ENCODE peak calls at places on chromosomes 4 and X, in seven cellular contexts. Y is aorta; O is Peyer's patch; B is Caco-2; S is mammary epithelial cell; N is IMR-90; G is CD8-positive, alpha-beta memory T cell. U is an unnamed sample.
A peak's percentile ranks its signal among the peaks of the same experiment; 100 is the strongest.

GRCh38 chr4:77652237-77652897 is 46.7 kb downstream of the CXCL13 start:
- DNase-seq in Y (no peak), O (no peak), B (no peak), S (no peak), N (no peak), G (no peak), U (no peak)

GRCh38 chr4:8352368-8353157 is 83.0 kb downstream of the HTRA3 start:
- DNase-seq in Y (no peak), O (no peak), B (no peak), S (no peak), N (no peak), G (no peak), U (peak; percentile 36)

GRCh38 chr4:306551-306961 is 1.3 kb upstream of the ZNF732 start:
- DNase-seq in Y (no peak), O (no peak), B (no peak), S (no peak), N (no peak), G (no peak), U (no peak)

GRCh38 chr4:181688416-181688815 is 554.8 kb upstream of the TENM3 start:
- DNase-seq in Y (no peak), O (no peak), B (no peak), S (no peak), N (peak; percentile 62), G (no peak), U (no peak)

GRCh38 chr4:26288308-26288982 is 32.4 kb upstream of the RBPJ start:
- DNase-seq in Y (no peak), O (no peak), B (no peak), S (no peak), N (peak; percentile 77), G (no peak), U (no peak)

GRCh38 chrX:154727418-154728323 is 23.2 kb downstream of the GAB3 start:
- DNase-seq in Y (peak; percentile 82), O (no peak), B (no peak), S (peak; percentile 64), N (peak; percentile 77), G (no peak), U (no peak)

GRCh38 chrX:13283968-13284914 is 35.6 kb downstream of the ATXN3L start:
- DNase-seq in Y (no peak), O (no peak), B (no peak), S (peak; percentile 84), N (peak; percentile 78), G (no peak), U (no peak)

GRCh38 chrX:24149346-24150050 is at the start of gene ZFX:
- DNase-seq in Y (peak; percentile 90), O (peak; percentile 77), B (peak; percentile 65), S (peak; percentile 67), N (peak; percentile 63), G (peak; percentile 52), U (peak; percentile 82)

GRCh38 chrX:75229774-75230173 is 44.1 kb upstream of the UPRT start:
- DNase-seq in Y (no peak), O (no peak), B (no peak), S (no peak), N (no peak), G (no peak), U (no peak)

GRCh38 chrX:11758400-11759171 is 549 bp downstream of the MSL3 start:
- DNase-seq in Y (peak; percentile 95), O (peak; percentile 87), B (peak; percentile 87), S (peak; percentile 69), N (peak; percentile 73), G (peak; percentile 82), U (peak; percentile 91)

GRCh38 chrX:3514996-3515395 is 168.5 kb upstream of the MXRA5 start:
- DNase-seq in Y (no peak), O (no peak), B (no peak), S (peak; percentile 16), N (peak; percentile 50), G (no peak), U (no peak)

GRCh38 chr4:74968456-74969164 is 35.7 kb downstream of the PARM1 start:
- DNase-seq in Y (no peak), O (no peak), B (no peak), S (no peak), N (no peak), G (no peak), U (no peak)

GRCh38 chr4:40448875-40449274 is 113.7 kb downstream of the CHRNA9 start:
- DNase-seq in Y (no peak), O (peak; percentile 62), B (no peak), S (no peak), N (no peak), G (no peak), U (no peak)

GRCh38 chr4:924107-925096 is 7.7 kb downstream of the GAK start:
- DNase-seq in Y (peak; percentile 59), O (peak; percentile 44), B (no peak), S (peak; percentile 59), N (peak; percentile 78), G (peak; percentile 21), U (peak; percentile 17)

GRCh38 chr4:145498430-145498829 is 16.8 kb downstream of the SMAD1 start:
- DNase-seq in Y (no peak), O (no peak), B (no peak), S (no peak), N (no peak), G (no peak), U (no peak)

GRCh38 chr4:174320501-174321199 is 36.9 kb downstream of the CEP44 start:
- DNase-seq in Y (no peak), O (no peak), B (no peak), S (no peak), N (peak; percentile 68), G (no peak), U (no peak)

GRCh38 chr4:174274436-174274835 is 9.0 kb downstream of the FBXO8 start:
- DNase-seq in Y (no peak), O (no peak), B (no peak), S (no peak), N (no peak), G (no peak), U (no peak)

GRCh38 chr4:6601661-6602250 is 26.8 kb downstream of the MAN2B2 start:
- DNase-seq in Y (no peak), O (no peak), B (no peak), S (no peak), N (no peak), G (no peak), U (no peak)
- H3K4me1 ChIP-seq in Y (no peaks in the 10 kb centered on the region), O (no peaks in the 10 kb centered on the region), B (no peaks in the 10 kb centered on the region), S (no peaks in the 10 kb centered on the region), N (no peaks in the 10 kb centered on the region), G (no peaks in the 10 kb centered on the region), U (no peaks in the 10 kb centered on the region)

DNA sequence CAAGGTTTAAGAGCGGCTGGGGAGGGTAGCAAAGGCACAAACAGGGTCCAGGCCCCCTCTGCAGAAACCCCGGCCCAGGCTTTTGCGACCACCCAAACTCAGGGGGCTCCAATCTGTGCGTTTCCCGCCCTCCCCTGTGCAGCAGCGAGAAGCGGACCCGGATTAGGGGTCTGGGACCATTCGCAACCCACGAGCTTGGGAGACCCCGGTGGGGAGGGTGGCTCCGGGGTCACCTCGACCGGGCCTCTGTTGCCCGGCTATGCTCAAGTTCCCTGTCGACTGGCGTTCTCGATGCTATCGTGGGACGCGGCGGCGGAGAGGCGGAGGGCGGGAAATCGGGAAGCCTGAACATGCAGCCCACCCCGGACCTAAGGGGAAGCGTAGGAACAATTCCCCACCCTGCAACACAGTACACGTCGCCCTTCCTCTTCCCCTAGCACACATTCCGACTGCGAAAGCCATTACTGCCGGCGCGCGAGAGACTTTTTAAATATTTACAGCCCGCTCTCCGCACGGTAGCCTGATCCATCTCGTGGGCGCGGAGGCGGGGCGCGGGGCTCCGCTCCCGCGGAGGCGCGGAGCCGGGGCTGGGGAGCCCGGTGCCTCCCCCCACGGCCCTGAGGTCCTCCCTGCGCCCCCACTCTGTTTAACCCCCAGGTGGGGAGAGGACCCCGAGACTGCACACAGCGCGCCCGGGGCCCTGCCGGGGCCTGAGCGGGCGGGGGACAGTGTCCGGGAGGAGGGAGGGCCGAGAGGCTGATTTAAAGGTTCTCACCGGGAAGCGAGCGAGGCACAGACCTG is 48.1 kb upstream of the BCOR start:
- DNase-seq in Y (no peak), O (no peak), B (no peak), S (no peak), N (no peak), G (no peak), U (no peak)
- H3K27me3 ChIP-seq in Y (no peaks in the 10 kb centered on the region), O (no peaks in the 10 kb centered on the region), B (no peaks in the 10 kb centered on the region), S (peaks cover 21% of the 10 kb centered on the region), N (peaks cover 29% of the 10 kb centered on the region), G (no peaks in the 10 kb centered on the region), U (no peaks in the 10 kb centered on the region)

DNA sequence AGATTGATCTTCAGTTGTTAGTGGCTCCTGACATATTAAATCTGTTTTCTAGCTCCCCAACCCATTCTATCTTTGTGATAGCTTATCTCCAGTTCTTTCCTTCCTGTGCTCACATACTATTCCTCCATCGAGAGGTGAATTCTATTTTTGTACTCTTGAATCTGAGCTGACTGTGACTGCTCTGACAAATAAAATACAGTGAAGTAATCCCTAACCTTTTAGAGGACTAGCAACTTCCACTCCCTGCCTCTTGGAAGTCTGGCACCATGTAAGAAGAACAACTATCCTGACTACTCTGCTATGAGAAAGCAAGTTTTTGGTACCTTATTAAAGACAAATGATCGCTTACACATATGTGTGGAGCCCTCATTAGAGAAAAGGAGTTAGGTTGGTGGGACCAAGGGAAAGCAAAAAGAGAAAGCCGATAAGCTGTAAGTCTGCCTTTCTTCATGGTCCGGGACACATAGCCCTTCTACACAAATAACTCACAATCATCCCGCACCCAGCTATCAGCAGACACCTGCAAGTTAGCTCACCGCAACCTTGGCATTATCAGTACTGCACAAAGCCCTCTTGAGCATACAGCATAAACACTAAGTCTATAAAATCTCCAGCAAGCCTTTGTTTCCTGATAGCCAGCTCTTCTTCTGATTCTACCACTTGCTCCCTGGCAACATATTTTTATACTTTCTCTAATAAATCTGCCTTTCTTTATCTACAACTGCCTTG is 13.5 kb upstream of the PPM1K start:
- DNase-seq in Y (no peak), O (no peak), B (no peak), S (no peak), N (no peak), G (no peak), U (no peak)
- H3K4me1 ChIP-seq in Y (no peaks in the 10 kb centered on the region), O (no peaks in the 10 kb centered on the region), B (no peaks in the 10 kb centered on the region), S (no peaks in the 10 kb centered on the region), N (no peaks in the 10 kb centered on the region), G (no peaks in the 10 kb centered on the region), U (no peaks in the 10 kb centered on the region)

DNA sequence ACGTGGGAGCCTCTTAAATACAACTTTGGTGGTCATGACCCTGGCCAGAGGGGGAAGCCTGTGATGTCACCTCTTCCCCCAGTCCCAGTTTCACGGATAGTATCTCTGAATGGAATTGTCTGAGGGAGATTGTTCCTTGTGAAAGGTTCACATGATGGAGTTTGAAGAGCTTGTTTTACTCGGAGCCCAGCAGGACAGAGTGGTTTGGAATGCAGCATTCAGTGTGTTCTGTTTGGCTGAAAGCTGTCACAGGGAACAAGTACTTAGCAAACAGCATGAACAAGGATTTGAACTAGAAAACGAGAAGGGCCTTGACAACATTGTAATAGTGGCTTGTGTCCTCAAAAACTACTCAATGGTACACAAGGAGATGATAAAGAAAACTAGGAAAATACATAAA is 133.9 kb upstream of the CXorf66 start:
- DNase-seq in Y (no peak), O (no peak), B (no peak), S (no peak), N (no peak), G (no peak), U (no peak)
- H3K27me3 ChIP-seq in Y (no peaks in the 10 kb centered on the region), O (no peaks in the 10 kb centered on the region), B (no peaks in the 10 kb centered on the region), S (peaks cover 2% of the 10 kb centered on the region), N (no peaks in the 10 kb centered on the region), G (no peaks in the 10 kb centered on the region), U (no peaks in the 10 kb centered on the region)